ENCODE peak calls at places on chromosomes 12 and 14, in seven cellular contexts. One of them, this sample, is unnamed.

GRCh38 chr12:116318738-116319050 is 41.2 kb upstream of the MED13L start:
- DNase-seq in thoracic aorta: no peak
- DNase-seq in naive thymus-derived CD4-positive, alpha-beta T cell: no peak
- DNase-seq in stomach: peak
- DNase-seq in SJSA1: no peak
- DNase-seq in body of pancreas: peak
- DNase-seq in HCT116: no peak
- DNase-seq in this sample: no peak

GRCh38 chr12:109738878-109739665 is 25.4 kb downstream of the FAM222A start:
- DNase-seq in thoracic aorta: no peak
- DNase-seq in SJSA1: no peak
- DNase-seq in body of pancreas: peak
- DNase-seq in naive thymus-derived CD4-positive, alpha-beta T cell: no peak
- DNase-seq in HCT116: no peak
- DNase-seq in stomach: peak
- DNase-seq in this sample: no peak

GRCh38 chr12:20436367-20436766 is 68.0 kb downstream of the PDE3A start:
- DNase-seq in naive thymus-derived CD4-positive, alpha-beta T cell: no peak
- DNase-seq in SJSA1: no peak
- DNase-seq in stomach: no peak
- DNase-seq in HCT116: no peak
- DNase-seq in body of pancreas: no peak
- DNase-seq in thoracic aorta: no peak
- DNase-seq in this sample: no peak

GRCh38 chr12:107622005-107622404 is 63.6 kb upstream of the PWP1 start:
- DNase-seq in body of pancreas: no peak
- DNase-seq in SJSA1: no peak
- DNase-seq in thoracic aorta: no peak
- DNase-seq in stomach: no peak
- DNase-seq in naive thymus-derived CD4-positive, alpha-beta T cell: no peak
- DNase-seq in HCT116: peak
- DNase-seq in this sample: no peak

GRCh38 chr12:30988887-30989286 is 62.3 kb downstream of the TSPAN11 start:
- DNase-seq in SJSA1: no peak
- DNase-seq in thoracic aorta: no peak
- DNase-seq in naive thymus-derived CD4-positive, alpha-beta T cell: no peak
- DNase-seq in body of pancreas: peak
- DNase-seq in stomach: peak
- DNase-seq in HCT116: no peak
- DNase-seq in this sample: no peak

GRCh38 chr12:218221-218620 is 4.3 kb upstream of the SLC6A12 start:
- DNase-seq in thoracic aorta: no peak
- DNase-seq in SJSA1: no peak
- DNase-seq in naive thymus-derived CD4-positive, alpha-beta T cell: no peak
- DNase-seq in HCT116: no peak
- DNase-seq in stomach: no peak
- DNase-seq in body of pancreas: no peak
- DNase-seq in this sample: no peak

GRCh38 chr12:24222968-24223367 is 273.5 kb upstream of the SOX5 start:
- DNase-seq in SJSA1: peak
- DNase-seq in naive thymus-derived CD4-positive, alpha-beta T cell: no peak
- DNase-seq in thoracic aorta: no peak
- DNase-seq in HCT116: no peak
- DNase-seq in body of pancreas: no peak
- DNase-seq in stomach: no peak
- DNase-seq in this sample: no peak

GRCh38 chr12:119090276-119090675 is 88.5 kb upstream of the HSPB8 start:
- DNase-seq in body of pancreas: no peak
- DNase-seq in HCT116: no peak
- DNase-seq in naive thymus-derived CD4-positive, alpha-beta T cell: no peak
- DNase-seq in SJSA1: no peak
- DNase-seq in stomach: no peak
- DNase-seq in thoracic aorta: no peak
- DNase-seq in this sample: no peak

GRCh38 chr14:59321184-59321952 is 132.9 kb downstream of the DAAM1 start:
- DNase-seq in HCT116: no peak
- DNase-seq in thoracic aorta: no peak
- DNase-seq in body of pancreas: no peak
- DNase-seq in SJSA1: peak
- DNase-seq in naive thymus-derived CD4-positive, alpha-beta T cell: no peak
- DNase-seq in stomach: no peak
- DNase-seq in this sample: no peak

GRCh38 chr12:57085999-57086950 is 2.6 kb upstream of the NAB2 start:
- DNase-seq in body of pancreas: peak
- DNase-seq in naive thymus-derived CD4-positive, alpha-beta T cell: peak
- DNase-seq in stomach: peak
- DNase-seq in thoracic aorta: no peak
- DNase-seq in SJSA1: peak
- DNase-seq in HCT116: no peak
- DNase-seq in this sample: no peak

GRCh38 chr12:42450248-42450647 is 124.3 kb downstream of the PPHLN1 start:
- DNase-seq in thoracic aorta: no peak
- DNase-seq in SJSA1: no peak
- DNase-seq in stomach: no peak
- DNase-seq in naive thymus-derived CD4-positive, alpha-beta T cell: no peak
- DNase-seq in HCT116: no peak
- DNase-seq in body of pancreas: no peak
- DNase-seq in this sample: no peak

GRCh38 chr14:55846852-55847471 is 267.0 kb downstream of the KTN1 start:
- DNase-seq in body of pancreas: peak
- DNase-seq in stomach: no peak
- DNase-seq in HCT116: no peak
- DNase-seq in naive thymus-derived CD4-positive, alpha-beta T cell: no peak
- DNase-seq in thoracic aorta: peak
- DNase-seq in SJSA1: peak
- DNase-seq in this sample: no peak

DNA sequence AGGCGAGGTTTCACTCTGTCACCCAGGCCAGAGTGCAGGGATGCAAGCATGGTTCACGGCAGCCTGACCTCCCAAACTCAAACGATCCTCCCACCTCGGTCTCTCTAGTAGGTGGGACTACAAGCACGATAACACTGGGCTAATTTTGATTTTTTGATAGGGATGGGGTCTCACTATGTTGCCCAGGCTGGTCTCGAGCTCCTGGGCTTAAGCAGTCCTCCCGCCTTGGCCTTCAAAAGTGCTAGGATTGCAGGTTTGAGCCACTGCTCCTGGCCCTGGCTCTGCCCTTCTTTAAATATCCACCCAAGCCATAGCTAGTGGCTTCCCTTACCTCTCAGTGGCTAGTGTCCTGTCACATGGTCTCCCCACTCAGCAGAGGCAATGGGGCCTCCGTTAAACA is 17.8 kb downstream of the SFSWAP start:
- DNase-seq in thoracic aorta: no peak
- DNase-seq in SJSA1: no peak
- DNase-seq in body of pancreas: no peak
- DNase-seq in stomach: no peak
- DNase-seq in HCT116: no peak
- DNase-seq in naive thymus-derived CD4-positive, alpha-beta T cell: no peak
- DNase-seq in this sample: no peak
- H3K27ac ChIP-seq in thoracic aorta: no peak
- H3K27ac ChIP-seq in SJSA1: no peak
- H3K27ac ChIP-seq in body of pancreas: no peak
- H3K27ac ChIP-seq in stomach: no peak
- H3K27ac ChIP-seq in HCT116: no peak
- H3K27ac ChIP-seq in naive thymus-derived CD4-positive, alpha-beta T cell: no peak
- H3K27ac ChIP-seq in this sample: no peak

GRCh38 chr12:29773076-29773475 is 10.7 kb downstream of the TMTC1 start:
- DNase-seq in naive thymus-derived CD4-positive, alpha-beta T cell: no peak
- DNase-seq in stomach: no peak
- DNase-seq in body of pancreas: no peak
- DNase-seq in SJSA1: no peak
- DNase-seq in thoracic aorta: no peak
- DNase-seq in HCT116: no peak
- DNase-seq in this sample: no peak

GRCh38 chr12:29768372-29768771 is 15.4 kb downstream of the TMTC1 start:
- DNase-seq in SJSA1: no peak
- DNase-seq in stomach: no peak
- DNase-seq in body of pancreas: no peak
- DNase-seq in naive thymus-derived CD4-positive, alpha-beta T cell: no peak
- DNase-seq in HCT116: no peak
- DNase-seq in thoracic aorta: no peak
- DNase-seq in this sample: no peak

GRCh38 chr12:29771786-29772185 is 12.0 kb downstream of the TMTC1 start:
- DNase-seq in SJSA1: no peak
- DNase-seq in naive thymus-derived CD4-positive, alpha-beta T cell: no peak
- DNase-seq in HCT116: no peak
- DNase-seq in thoracic aorta: no peak
- DNase-seq in body of pancreas: no peak
- DNase-seq in stomach: no peak
- DNase-seq in this sample: no peak

GRCh38 chr12:29769162-29769820 is 14.5 kb downstream of the TMTC1 start:
- DNase-seq in stomach: no peak
- DNase-seq in naive thymus-derived CD4-positive, alpha-beta T cell: no peak
- DNase-seq in body of pancreas: no peak
- DNase-seq in SJSA1: no peak
- DNase-seq in thoracic aorta: no peak
- DNase-seq in HCT116: no peak
- DNase-seq in this sample: no peak

GRCh38 chr12:29771165-29771564 is 12.6 kb downstream of the TMTC1 start:
- DNase-seq in HCT116: no peak
- DNase-seq in SJSA1: no peak
- DNase-seq in stomach: no peak
- DNase-seq in body of pancreas: no peak
- DNase-seq in thoracic aorta: no peak
- DNase-seq in naive thymus-derived CD4-positive, alpha-beta T cell: no peak
- DNase-seq in this sample: no peak
- H3K27ac ChIP-seq in HCT116: no peak
- H3K27ac ChIP-seq in SJSA1: no peak
- H3K27ac ChIP-seq in stomach: no peak
- H3K27ac ChIP-seq in body of pancreas: no peak
- H3K27ac ChIP-seq in thoracic aorta: no peak
- H3K27ac ChIP-seq in naive thymus-derived CD4-positive, alpha-beta T cell: no peak
- H3K27ac ChIP-seq in this sample: no peak

GRCh38 chr14:64760146-64760755 is 56.0 kb downstream of the PLEKHG3 start:
- DNase-seq in HCT116: peak
- DNase-seq in stomach: peak
- DNase-seq in thoracic aorta: no peak
- DNase-seq in body of pancreas: peak
- DNase-seq in naive thymus-derived CD4-positive, alpha-beta T cell: peak
- DNase-seq in SJSA1: peak
- DNase-seq in this sample: no peak

GRCh38 chr14:64760916-64761315 is 56.7 kb downstream of the PLEKHG3 start:
- DNase-seq in body of pancreas: no peak
- DNase-seq in SJSA1: no peak
- DNase-seq in HCT116: no peak
- DNase-seq in stomach: no peak
- DNase-seq in thoracic aorta: no peak
- DNase-seq in naive thymus-derived CD4-positive, alpha-beta T cell: no peak
- DNase-seq in this sample: no peak

GRCh38 chr14:64762044-64763034 is 58.1 kb downstream of the PLEKHG3 start:
- DNase-seq in HCT116: peak
- DNase-seq in body of pancreas: peak
- DNase-seq in naive thymus-derived CD4-positive, alpha-beta T cell: no peak
- DNase-seq in SJSA1: peak
- DNase-seq in stomach: peak
- DNase-seq in thoracic aorta: no peak
- DNase-seq in this sample: no peak

GRCh38 chr14:64763089-64763782 is 59.0 kb downstream of the PLEKHG3 start:
- DNase-seq in stomach: no peak
- DNase-seq in body of pancreas: no peak
- DNase-seq in naive thymus-derived CD4-positive, alpha-beta T cell: no peak
- DNase-seq in SJSA1: no peak
- DNase-seq in thoracic aorta: no peak
- DNase-seq in HCT116: no peak
- DNase-seq in this sample: no peak

DNA sequence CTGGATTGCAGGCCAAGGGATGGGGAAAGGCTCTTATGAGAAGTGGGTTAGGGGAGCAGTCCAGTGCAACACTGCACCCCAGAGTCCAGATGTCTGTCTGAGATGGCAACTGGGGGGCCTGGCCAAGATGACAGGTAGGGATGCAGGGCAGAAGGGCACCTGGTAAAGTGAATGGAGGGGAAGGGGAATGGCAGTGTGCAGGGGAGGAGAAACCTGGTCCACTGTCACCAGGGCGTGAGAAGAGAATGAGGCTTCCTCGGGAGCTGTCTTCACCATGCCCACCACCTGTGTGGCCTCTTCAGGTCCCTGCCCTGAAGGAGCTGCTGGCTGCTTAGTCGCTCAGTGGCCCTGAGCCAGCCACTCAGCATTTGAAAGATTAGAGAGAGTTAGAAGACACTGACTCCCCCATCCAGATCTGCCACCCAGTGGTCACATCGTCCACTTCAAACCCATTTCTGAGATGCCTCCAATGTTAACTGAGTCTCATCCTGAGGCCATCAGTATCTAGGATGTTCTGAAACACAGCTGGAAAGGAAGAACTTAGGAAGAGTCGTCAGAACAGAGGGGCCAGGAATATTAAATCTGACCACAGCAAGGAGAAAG is 57.3 kb downstream of the PLEKHG3 start:
- DNase-seq in body of pancreas: peak
- DNase-seq in naive thymus-derived CD4-positive, alpha-beta T cell: no peak
- DNase-seq in HCT116: no peak
- DNase-seq in SJSA1: peak
- DNase-seq in stomach: no peak
- DNase-seq in thoracic aorta: no peak
- DNase-seq in this sample: no peak
- H3K27ac ChIP-seq in body of pancreas: peak
- H3K27ac ChIP-seq in naive thymus-derived CD4-positive, alpha-beta T cell: no peak
- H3K27ac ChIP-seq in HCT116: no peak
- H3K27ac ChIP-seq in SJSA1: no peak
- H3K27ac ChIP-seq in stomach: peak
- H3K27ac ChIP-seq in thoracic aorta: peak
- H3K27ac ChIP-seq in this sample: no peak

GRCh38 chr12:76874491-76875190 is 4.2 kb downstream of the CSRP2 start:
- DNase-seq in thoracic aorta: no peak
- DNase-seq in body of pancreas: no peak
- DNase-seq in stomach: no peak
- DNase-seq in SJSA1: no peak
- DNase-seq in naive thymus-derived CD4-positive, alpha-beta T cell: no peak
- DNase-seq in HCT116: no peak
- DNase-seq in this sample: no peak

GRCh38 chr12:76874027-76874426 is 4.8 kb downstream of the CSRP2 start:
- DNase-seq in body of pancreas: no peak
- DNase-seq in naive thymus-derived CD4-positive, alpha-beta T cell: no peak
- DNase-seq in thoracic aorta: no peak
- DNase-seq in SJSA1: no peak
- DNase-seq in HCT116: no peak
- DNase-seq in stomach: no peak
- DNase-seq in this sample: no peak

GRCh38 chr12:76871751-76872150 is 7.1 kb downstream of the CSRP2 start:
- DNase-seq in body of pancreas: no peak
- DNase-seq in HCT116: no peak
- DNase-seq in SJSA1: no peak
- DNase-seq in naive thymus-derived CD4-positive, alpha-beta T cell: no peak
- DNase-seq in stomach: no peak
- DNase-seq in thoracic aorta: no peak
- DNase-seq in this sample: no peak

GRCh38 chr12:76871082-76871481 is 7.7 kb downstream of the CSRP2 start:
- DNase-seq in thoracic aorta: no peak
- DNase-seq in body of pancreas: no peak
- DNase-seq in SJSA1: no peak
- DNase-seq in naive thymus-derived CD4-positive, alpha-beta T cell: no peak
- DNase-seq in HCT116: no peak
- DNase-seq in stomach: no peak
- DNase-seq in this sample: no peak

DNA sequence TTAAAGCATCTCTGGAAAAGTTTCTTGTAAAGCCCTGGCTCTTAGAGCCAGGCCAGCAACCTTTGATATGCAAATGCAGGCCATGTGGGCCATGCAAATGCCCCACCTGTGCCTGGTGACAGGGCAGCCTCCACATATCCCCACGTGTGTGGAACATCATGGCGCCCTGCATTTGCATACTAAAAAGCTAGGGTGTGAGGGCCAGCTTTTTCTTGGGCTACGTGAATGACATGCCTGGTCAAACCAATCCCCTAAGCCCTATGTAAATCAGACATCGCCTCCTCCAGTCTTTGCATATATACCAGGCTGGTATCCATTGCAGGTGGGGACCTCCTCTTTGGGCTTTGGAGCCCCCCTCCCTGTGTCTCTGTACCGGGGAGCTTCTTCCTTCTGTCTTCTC is 6.4 kb downstream of the CSRP2 start:
- DNase-seq in HCT116: no peak
- DNase-seq in naive thymus-derived CD4-positive, alpha-beta T cell: no peak
- DNase-seq in body of pancreas: no peak
- DNase-seq in stomach: no peak
- DNase-seq in thoracic aorta: no peak
- DNase-seq in SJSA1: no peak
- DNase-seq in this sample: no peak
- H3K27ac ChIP-seq in HCT116: no peak
- H3K27ac ChIP-seq in naive thymus-derived CD4-positive, alpha-beta T cell: no peak
- H3K27ac ChIP-seq in body of pancreas: no peak
- H3K27ac ChIP-seq in stomach: no peak
- H3K27ac ChIP-seq in thoracic aorta: no peak
- H3K27ac ChIP-seq in SJSA1: no peak
- H3K27ac ChIP-seq in this sample: no peak